ENCODE peak calls at places on chromosomes 11 and 22, in six cellular contexts. J is IMR-90; C is stimulated activated CD8-positive, alpha-beta memory T cell treated with anti-CD3 and anti-CD28 coated beads, Interleukin-4, amount 100 ng/mL, for 4 hours; W is iris pigment epithelial cell; H is HAP-1; M is SW 1271. B is an unnamed sample.

GRCh38 chr11:2563216-2564007 is 118.6 kb downstream of the KCNQ1 start:
- DNase-seq in C (no peak), H (no peak), M (no peak), W (no peak), J (no peak), B (no peak)

GRCh38 chr11:55457641-55458040 is 89.9 kb downstream of the OR4A15 start:
- DNase-seq in H (no peak), W (peak), J (no peak), C (no peak), M (no peak), B (no peak)

GRCh38 chr11:55714982-55715888 is 53.2 kb downstream of the OR4C6 start:
- DNase-seq in H (peak), M (no peak), C (no peak), J (no peak), W (no peak), B (no peak)

GRCh38 chr11:61895718-61896059 is 4.3 kb upstream of the FADS3 start:
- DNase-seq in H (no peak), C (no peak), M (no peak), W (no peak), J (no peak), B (no peak)

GRCh38 chr11:3134218-3134621 is 30.9 kb downstream of the OSBPL5 start:
- DNase-seq in M (no peak), H (no peak), J (no peak), C (no peak), W (no peak), B (no peak)

GRCh38 chr11:77548552-77549439 is 41.0 kb upstream of the AQP11 start:
- DNase-seq in M (no peak), H (no peak), J (no peak), W (no peak), C (no peak), B (no peak)

GRCh38 chr11:45217991-45218390 is 68.2 kb downstream of the SYT13 start:
- DNase-seq in J (peak), W (peak), M (no peak), H (no peak), C (no peak), B (peak)

GRCh38 chr11:63505857-63506528 is at the start of gene LGALS12:
- DNase-seq in M (no peak), W (no peak), C (no peak), J (no peak), H (no peak), B (peak)

GRCh38 chr11:86484795-86485166 is 110.1 kb downstream of the CCDC81 start:
- DNase-seq in J (no peak), M (no peak), H (no peak), C (no peak), W (peak), B (no peak)

GRCh38 chr11:73384127-73384441 is 7.9 kb downstream of the RELT start:
- DNase-seq in W (no peak), C (no peak), J (no peak), H (no peak), M (no peak), B (no peak)

GRCh38 chr22:49951678-49951985 is 8.9 kb upstream of the PIM3 start:
- DNase-seq in H (no peak), W (no peak), C (no peak), M (no peak), J (no peak), B (no peak)

GRCh38 chr11:10824888-10825287 is 16.2 kb upstream of the EIF4G2 start:
- DNase-seq in J (no peak), W (no peak), H (no peak), M (no peak), C (no peak), B (no peak)

GRCh38 chr22:44928064-44928463 is 81.7 kb downstream of the PHF21B start:
- DNase-seq in H (no peak), W (no peak), M (no peak), J (no peak), C (no peak), B (no peak)

GRCh38 chr11:76768091-76769047 is 14.8 kb upstream of the TSKU start:
- DNase-seq in H (no peak), C (no peak), J (no peak), W (no peak), M (no peak), B (no peak)

GRCh38 chr22:35150163-35151107 is 84.5 kb downstream of the ISX start:
- DNase-seq in J (peak), C (peak), M (no peak), H (peak), W (peak), B (peak)

GRCh38 chr22:41551882-41552582 is 7.8 kb upstream of the POLR3H start:
- DNase-seq in C (no peak), M (no peak), H (no peak), W (no peak), J (no peak), B (no peak)

GRCh38 chr11:25612806-25613205 is 719.1 kb upstream of the ANO3 start:
- DNase-seq in W (no peak), H (no peak), J (no peak), M (no peak), C (no peak), B (no peak)

B was measured in astrocyte.